ENCODE peak calls at places on chromosomes 4 and X, in seven cellular contexts. N is epithelial cell of esophagus, T is hepatocyte, Z is T-helper 2 cell, X is neural progenitor cell, C is AG08395, W is GM20000. U is an unnamed sample.

GRCh38 chr4:134200811-134201215 is 776 bp downstream of the PABPC4L start:
- DNase-seq in X (no peak), Z (no peak), N (no peak), T (no peak), C (no peak), W (no peak), U (no peak)

GRCh38 chr4:113452868-113453620 is 308.5 kb downstream of the CAMK2D start:
- DNase-seq in N (peak), T (no peak), X (peak), W (no peak), Z (no peak), C (no peak), U (no peak)

GRCh38 chrX:136310411-136310810 is 9.6 kb downstream of the ADGRG4 start:
- DNase-seq in W (no peak), C (no peak), Z (no peak), X (no peak), T (no peak), N (peak), U (no peak)

GRCh38 chr4:22483551-22483981 is 32.3 kb downstream of the ADGRA3 start:
- DNase-seq in Z (no peak), C (peak), T (no peak), N (peak), X (no peak), W (no peak), U (no peak)

GRCh38 chrX:149272690-149273463 is 232.2 kb downstream of the IDS start:
- DNase-seq in T (no peak), X (no peak), W (no peak), N (no peak), Z (no peak), C (no peak), U (no peak)

GRCh38 chrX:2497961-2498780 is 2.6 kb downstream of the DHRSX start:
- DNase-seq in N (peak), X (no peak), C (peak), Z (no peak), T (peak), W (peak), U (no peak)

GRCh38 chr4:139647952-139648351 is 17.7 kb upstream of the MGST2 start:
- DNase-seq in W (no peak), T (no peak), Z (no peak), C (no peak), N (no peak), X (no peak), U (no peak)

GRCh38 chr4:140005699-140006098 is 148.3 kb downstream of the MAML3 start:
- DNase-seq in N (peak), Z (no peak), C (no peak), X (no peak), T (no peak), W (no peak), U (no peak)

GRCh38 chr4:127782025-127782274 is 172 bp upstream of the HSPA4L start:
- DNase-seq in W (peak), Z (no peak), T (peak), N (peak), C (peak), X (peak), U (no peak)

GRCh38 chr4:81040175-81040659 is 9.7 kb downstream of the BMP3 start:
- DNase-seq in Z (no peak), T (peak), W (peak), N (peak), C (peak), X (peak), U (no peak)

GRCh38 chr4:145494666-145495065 is 13.0 kb downstream of the SMAD1 start:
- DNase-seq in Z (no peak), C (no peak), X (no peak), T (no peak), N (no peak), W (no peak), U (no peak)

GRCh38 chr4:38858097-38858420 is 1.4 kb upstream of the TLR6 start:
- DNase-seq in W (no peak), T (no peak), Z (no peak), C (no peak), N (no peak), X (no peak), U (no peak)